ENCODE peak calls at places on chromosomes 16 and 17, in five cellular contexts. N is esophagus squamous epithelium; J is naive thymus-derived CD4-positive, alpha-beta T cell; V is astrocyte; L is Panc1. Z is an unnamed sample.

GRCh38 chr16:66979011-66979717 is 9.2 kb upstream of the CES4A start:
- DNase-seq in N (no peak), J (no peak), V (no peak), L (no peak), Z (no peak)

GRCh38 chr16:54286330-54287017 is at the start of gene IRX3:
- DNase-seq in N (no peak), J (no peak), V (peak; percentile 74), L (peak; percentile 45), Z (no peak)

GRCh38 chr16:70157105-70157476 is 16.5 kb upstream of the CLEC18C start:
- DNase-seq in N (no peak), J (no peak), V (no peak), L (no peak), Z (no peak)

GRCh38 chr17:82250868-82251500 is 22.1 kb downstream of the SLC16A3 start:
- DNase-seq in N (no peak), J (no peak), V (no peak), L (no peak), Z (no peak)

GRCh38 chr17:45857977-45858708 is 13.5 kb downstream of the SPPL2C start:
- DNase-seq in N (no peak), J (no peak), V (peak; percentile 8), L (no peak), Z (no peak)

GRCh38 chr16:396605-397004 is 394 bp upstream of the NME4 start:
- DNase-seq in N (no peak), J (no peak), V (peak; percentile 35), L (no peak), Z (no peak)

GRCh38 chr16:17204248-17205043 is 266.3 kb downstream of the XYLT1 start:
- DNase-seq in N (no peak), J (no peak), V (no peak), L (no peak), Z (no peak)

GRCh38 chr17:65177901-65178300 is 40.7 kb downstream of the RGS9 start:
- DNase-seq in N (no peak), J (no peak), V (peak; percentile 59), L (no peak), Z (no peak)

GRCh38 chr16:57610611-57611010 is 17.8 kb upstream of the ADGRG1 start:
- DNase-seq in N (no peak), J (no peak), V (no peak), L (no peak), Z (no peak)

GRCh38 chr16:48959204-48959603 is 322.4 kb downstream of the CBLN1 start:
- DNase-seq in N (no peak), J (no peak), V (no peak), L (no peak), Z (no peak)

GRCh38 chr17:76276069-76276431 is 10.9 kb downstream of the UBALD2 start:
- DNase-seq in N (no peak), J (no peak), V (no peak), L (no peak), Z (no peak)

GRCh38 chr16:19520861-19521331 is 1.0 kb downstream of the GDE1 start:
- DNase-seq in N (no peak), J (no peak), V (peak; percentile 60), L (peak; percentile 20), Z (no peak)

GRCh38 chr17:40063034-40063765 is 435 bp downstream of the THRA start:
- DNase-seq in N (no peak), J (no peak), V (no peak), L (no peak), Z (no peak)

GRCh38 chr16:75264999-75265910 is 13.8 kb upstream of the BCAR1 start:
- DNase-seq in N (no peak), J (no peak), V (no peak), L (no peak), Z (no peak)

GRCh38 chr16:84547539-84548058 is 43.1 kb upstream of the MEAK7 start:
- DNase-seq in N (no peak), J (no peak), V (no peak), L (no peak), Z (no peak)

GRCh38 chr16:84976644-84977400 is 34.5 kb downstream of the ZDHHC7 start:
- DNase-seq in N (no peak), J (no peak), V (no peak), L (no peak), Z (no peak)

GRCh38 chr17:79454826-79455225 is 156.0 kb downstream of the RBFOX3 start:
- DNase-seq in N (no peak), J (no peak), V (no peak), L (no peak), Z (no peak)

GRCh38 chr17:27065588-27065987 is 228.3 kb upstream of the WSB1 start:
- DNase-seq in N (no peak), J (no peak), V (no peak), L (no peak), Z (no peak)
- H3K9me3 ChIP-seq in N (no peaks in the 10 kb centered on the region), J (no peaks in the 10 kb centered on the region), V (peaks cover 2% of the 10 kb centered on the region), L (no peaks in the 10 kb centered on the region), Z (no peaks in the 10 kb centered on the region)

DNA sequence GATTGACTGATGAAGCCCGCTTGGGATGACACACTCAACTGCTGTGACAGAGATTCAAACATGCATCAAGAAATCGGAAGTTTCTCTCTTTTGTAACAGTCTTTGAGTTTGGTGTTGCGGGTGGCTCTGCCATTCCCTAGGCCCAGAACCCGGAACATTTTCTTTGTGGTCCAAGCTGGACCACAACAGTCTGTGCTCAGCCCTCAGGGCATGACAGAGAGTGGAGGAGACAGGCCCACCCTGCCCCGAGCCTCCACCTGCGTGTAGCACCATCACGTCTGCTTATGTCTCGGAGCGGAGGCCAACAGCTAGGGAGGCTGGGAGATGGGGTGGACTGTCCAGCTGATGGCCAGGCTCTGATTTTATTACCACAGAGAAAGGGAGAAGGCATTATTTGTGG is 64.5 kb downstream of the SHISA6 start:
- DNase-seq in N (no peak), J (no peak), V (no peak), L (no peak), Z (no peak)
- H3K9me3 ChIP-seq in N (no peaks in the 10 kb centered on the region), J (peaks cover 6% of the 10 kb centered on the region), V (peaks cover 10% of the 10 kb centered on the region), L (no peaks in the 10 kb centered on the region), Z (no peaks in the 10 kb centered on the region)

GRCh38 chr17:57264250-57264649 is 7.9 kb downstream of the MSI2 start:
- DNase-seq in N (no peak), J (no peak), V (no peak), L (no peak), Z (no peak)
- H3K9me3 ChIP-seq in N (no peaks in the 10 kb centered on the region), J (no peaks in the 10 kb centered on the region), V (no peaks in the 10 kb centered on the region), L (no peaks in the 10 kb centered on the region), Z (no peaks in the 10 kb centered on the region)

GRCh38 chr16:87685766-87686165 is 80.0 kb downstream of the KLHDC4 start:
- DNase-seq in N (no peak), J (no peak), V (no peak), L (no peak), Z (no peak)
- H3K9me3 ChIP-seq in N (no peaks in the 10 kb centered on the region), J (no peaks in the 10 kb centered on the region), V (no peaks in the 10 kb centered on the region), L (no peaks in the 10 kb centered on the region), Z (no peaks in the 10 kb centered on the region)